ENCODE peak calls at places on chromosome 13, in six cellular contexts. Q, M, P, O, V and C are unnamed samples.

GRCh38 chr13:50268500-50268899 is 253.3 kb downstream of the KCNRG start:
- DNase-seq in Q (no peak), M (no peak), P (no peak), O (no peak), V (no peak), C (no peak)

GRCh38 chr13:48530833-48531232 is 2.0 kb downstream of the RCBTB2 start:
- DNase-seq in Q (no peak), M (no peak), P (no peak), O (no peak), V (no peak), C (no peak)

GRCh38 chr13:42803563-42804212 is 22.3 kb downstream of the FAM216B start:
- DNase-seq in Q (no peak), M (no peak), P (no peak), O (no peak), V (no peak), C (no peak)

GRCh38 chr13:83215627-83216026 is 666.6 kb downstream of the SLITRK1 start:
- DNase-seq in Q (no peak), M (peak), P (no peak), O (no peak), V (no peak), C (no peak)

GRCh38 chr13:29954082-29955043 is 103.9 kb upstream of the UBL3 start:
- DNase-seq in Q (no peak), M (no peak), P (no peak), O (no peak), V (no peak), C (no peak)

GRCh38 chr13:103238441-103238840 is 172.2 kb upstream of the SLC10A2 start:
- DNase-seq in Q (no peak), M (no peak), P (no peak), O (no peak), V (no peak), C (no peak)

GRCh38 chr13:97544041-97544765 is 110.2 kb downstream of the RAP2A start:
- DNase-seq in Q (no peak), M (no peak), P (no peak), O (no peak), V (no peak), C (no peak)

GRCh38 chr13:112014857-112015256 is 52.1 kb upstream of the SOX1 start:
- DNase-seq in Q (no peak), M (no peak), P (no peak), O (no peak), V (no peak), C (peak)

GRCh38 chr13:110379905-110380341 is 72.8 kb downstream of the COL4A2 start:
- DNase-seq in Q (no peak), M (no peak), P (no peak), O (no peak), V (no peak), C (no peak)

GRCh38 chr13:31807090-31807541 is 67.8 kb downstream of the RXFP2 start:
- DNase-seq in Q (no peak), M (no peak), P (no peak), O (no peak), V (no peak), C (no peak)

GRCh38 chr13:95924389-95924994 is 128.7 kb downstream of the UGGT2 start:
- DNase-seq in Q (no peak), M (peak), P (no peak), O (no peak), V (no peak), C (no peak)

GRCh38 chr13:72431981-72432617 is 295.3 kb downstream of the MZT1 start:
- DNase-seq in Q (no peak), M (no peak), P (no peak), O (no peak), V (no peak), C (no peak)

GRCh38 chr13:31912641-31913401 is 118.8 kb upstream of the FRY start:
- DNase-seq in Q (no peak), M (no peak), P (no peak), O (no peak), V (no peak), C (no peak)

GRCh38 chr13:33032037-33032625 is 15.9 kb downstream of the KL start:
- DNase-seq in Q (no peak), M (peak), P (no peak), O (no peak), V (no peak), C (no peak)